ENCODE peak calls at places on chromosome 1, in four cellular contexts. Q, J, H and G are unnamed samples.

GRCh38 chr1:246066553-246066952 is 440.5 kb downstream of the SMYD3 start:
- DNase-seq in Q (no peak), J (no peak), H (no peak), G (no peak)

GRCh38 chr1:210373628-210373877 is 44.9 kb downstream of the HHAT start:
- DNase-seq in Q (no peak), J (no peak), H (no peak), G (no peak)

GRCh38 chr1:9549955-9550546 is 10.8 kb downstream of the SLC25A33 start:
- DNase-seq in Q (no peak), J (no peak), H (no peak), G (no peak)

GRCh38 chr1:38003261-38004250 is 1.8 kb downstream of the FHL3 start:
- DNase-seq in Q (no peak), J (no peak), H (no peak), G (no peak)

GRCh38 chr1:181095260-181095659 is 6.8 kb downstream of the IER5 start:
- DNase-seq in Q (no peak), J (no peak), H (no peak), G (no peak)

GRCh38 chr1:8217011-8217711 is 100.8 kb upstream of the SLC45A1 start:
- DNase-seq in Q (no peak), J (no peak), H (no peak), G (no peak)

GRCh38 chr1:229316166-229316565 is 26.7 kb downstream of the CCSAP start:
- DNase-seq in Q (no peak), J (no peak), H (no peak), G (no peak)

GRCh38 chr1:234775477-234776246 is 165.7 kb upstream of the IRF2BP2 start:
- DNase-seq in Q (no peak), J (no peak), H (no peak), G (no peak)

GRCh38 chr1:58874757-58875755 is 91.2 kb upstream of the JUN start:
- DNase-seq in Q (no peak), J (no peak), H (peak), G (no peak)

GRCh38 chr1:232728507-232729263 is 76.5 kb upstream of the MAP10 start:
- DNase-seq in Q (no peak), J (no peak), H (no peak), G (no peak)

GRCh38 chr1:242185728-242186127 is 186.8 kb upstream of the MAP1LC3C start:
- DNase-seq in Q (no peak), J (no peak), H (no peak), G (no peak)

GRCh38 chr1:15206418-15207030 is 40.5 kb upstream of the FHAD1 start:
- DNase-seq in Q (no peak), J (no peak), H (no peak), G (no peak)

GRCh38 chr1:160260436-160261382 is 1.6 kb downstream of the DCAF8 start:
- DNase-seq in Q (no peak), J (peak), H (no peak), G (peak)

GRCh38 chr1:22416555-22417454 is 34.8 kb upstream of the ZBTB40 start:
- DNase-seq in Q (peak), J (peak), H (peak), G (no peak)

GRCh38 chr1:154429841-154430611 is 24.9 kb downstream of the IL6R start:
- DNase-seq in Q (no peak), J (no peak), H (no peak), G (peak)

GRCh38 chr1:163877016-163877415 is 555.3 kb downstream of the NUF2 start:
- DNase-seq in Q (no peak), J (no peak), H (no peak), G (no peak)

GRCh38 chr1:111602974-111603373 is 16.6 kb upstream of the RAP1A start:
- DNase-seq in Q (no peak), J (no peak), H (no peak), G (no peak)

GRCh38 chr1:6612641-6613360 is 730 bp upstream of the PHF13 start:
- DNase-seq in Q (no peak), J (no peak), H (peak), G (no peak)

GRCh38 chr1:204523605-204524215 is 7.5 kb downstream of the MDM4 start:
- DNase-seq in Q (no peak), J (no peak), H (no peak), G (no peak)

GRCh38 chr1:54610048-54610447 is 13.3 kb downstream of the FAM151A start:
- DNase-seq in Q (no peak), J (no peak), H (no peak), G (no peak)

GRCh38 chr1:151314137-151314875 is 12.9 kb downstream of the PI4KB start:
- DNase-seq in Q (peak), J (no peak), H (peak), G (no peak)

GRCh38 chr1:21175670-21176581 is 771 bp downstream of the EIF4G3 start:
- DNase-seq in Q (peak), J (peak), H (peak), G (no peak)

GRCh38 chr1:18142471-18142870 is 34.9 kb downstream of the IGSF21 start:
- DNase-seq in Q (no peak), J (no peak), H (no peak), G (no peak)

GRCh38 chr1:167250482-167250881 is 29.8 kb downstream of the POU2F1 start:
- DNase-seq in Q (no peak), J (no peak), H (no peak), G (no peak)

GRCh38 chr1:241375906-241376305 is 18.9 kb upstream of the RGS7 start:
- DNase-seq in Q (no peak), J (no peak), H (no peak), G (no peak)

DNA sequence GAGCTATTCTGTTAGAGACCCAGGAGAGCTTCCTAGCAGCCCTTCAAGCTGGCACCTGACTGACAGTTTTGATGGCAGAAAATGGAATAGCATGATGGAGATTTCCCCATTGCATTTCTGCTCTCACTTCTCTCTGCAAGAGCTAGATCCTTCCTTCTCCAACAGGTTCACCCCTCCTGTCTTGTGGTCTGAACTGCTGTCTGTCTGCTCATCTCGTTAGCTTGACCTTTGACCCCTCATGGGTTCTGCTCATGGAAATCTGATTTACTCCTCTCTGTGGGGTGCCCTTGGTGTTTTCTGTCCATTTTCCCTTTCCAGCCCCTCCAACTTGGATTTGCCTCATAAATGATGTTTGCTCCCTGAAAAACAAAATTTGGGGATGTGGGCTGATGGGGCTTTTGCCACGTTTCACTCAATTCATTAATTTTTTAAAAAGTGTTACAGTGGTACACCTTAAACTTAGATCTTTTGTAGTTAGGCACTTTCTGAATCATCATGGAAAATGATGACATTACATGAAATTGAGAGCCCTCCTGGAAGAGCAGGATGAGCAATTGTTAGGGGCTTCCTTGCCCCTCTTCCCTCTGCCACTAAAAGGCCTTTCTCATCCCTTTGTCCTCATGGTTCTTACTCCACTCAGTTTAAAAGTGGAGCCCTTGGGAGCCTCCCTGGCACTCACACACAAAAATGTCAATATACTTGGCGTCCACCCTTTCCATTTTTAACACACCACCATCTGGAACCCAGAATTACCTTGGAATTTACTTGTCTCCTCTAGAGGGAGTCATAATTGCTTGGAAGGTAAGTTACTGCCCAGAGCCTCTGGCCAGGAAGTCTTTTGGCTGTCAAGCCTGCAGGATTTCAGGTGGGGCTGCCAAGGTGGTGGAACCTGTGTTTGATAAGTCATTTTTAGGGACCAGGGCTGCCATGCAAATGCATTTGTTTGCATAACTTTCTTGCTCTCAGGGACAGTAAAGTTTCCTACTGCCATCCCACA is 31.9 kb upstream of the IL19 start:
- DNase-seq in Q (peak), J (no peak), H (no peak), G (peak)
- TF ChIP-seq CTCF in Q (peak), J (peak), H (no peak), G (peak)

GRCh38 chr1:227465256-227465655 is 98.1 kb upstream of the ZNF678 start:
- DNase-seq in Q (no peak), J (no peak), H (no peak), G (no peak)
- TF ChIP-seq CTCF in Q (no peak), J (no peak), H (no peak), G (no peak)

DNA sequence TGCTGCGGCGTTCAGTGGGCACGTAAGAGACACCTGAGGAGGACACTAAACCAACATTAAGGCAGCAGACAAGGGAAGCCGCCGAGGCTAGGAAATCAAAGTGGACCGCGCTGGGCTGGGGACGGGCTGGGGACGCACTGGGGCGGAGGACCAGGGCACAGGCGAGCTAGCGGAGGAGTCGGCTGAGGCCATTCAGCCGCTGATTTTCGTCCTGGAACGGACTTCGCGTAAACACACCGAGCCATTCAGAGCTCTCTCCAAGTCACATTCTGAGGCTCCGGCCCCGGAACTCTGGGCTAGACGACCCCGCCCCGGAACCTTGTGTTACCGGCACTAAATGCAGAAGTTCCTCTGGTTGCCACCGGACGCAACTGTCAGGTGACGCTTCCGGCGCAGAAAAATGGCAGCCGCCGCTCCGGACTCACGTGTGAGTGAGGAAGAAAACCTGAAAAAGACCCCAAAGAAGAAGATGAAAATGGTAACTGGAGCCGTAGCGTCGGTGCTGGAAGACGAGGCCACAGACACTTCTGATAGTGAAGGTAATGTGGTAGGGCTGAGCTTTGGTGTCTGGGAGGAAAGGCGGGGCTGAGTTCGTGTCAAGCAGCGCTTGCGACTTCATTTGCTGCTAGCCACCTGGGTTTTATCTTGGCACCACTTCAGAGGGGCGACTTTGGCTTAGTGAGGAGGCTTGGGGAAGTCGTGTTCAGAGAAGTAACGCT is at the start of gene RRP15:
- DNase-seq in Q (peak), J (peak), H (peak), G (peak)
- TF ChIP-seq CTCF in Q (no peak), J (peak), H (no peak), G (no peak)

GRCh38 chr1:43621386-43621785 is 28.6 kb upstream of the KDM4A start:
- DNase-seq in Q (no peak), J (no peak), H (no peak), G (no peak)
- TF ChIP-seq CTCF in Q (no peak), J (no peak), H (no peak), G (no peak)

DNA sequence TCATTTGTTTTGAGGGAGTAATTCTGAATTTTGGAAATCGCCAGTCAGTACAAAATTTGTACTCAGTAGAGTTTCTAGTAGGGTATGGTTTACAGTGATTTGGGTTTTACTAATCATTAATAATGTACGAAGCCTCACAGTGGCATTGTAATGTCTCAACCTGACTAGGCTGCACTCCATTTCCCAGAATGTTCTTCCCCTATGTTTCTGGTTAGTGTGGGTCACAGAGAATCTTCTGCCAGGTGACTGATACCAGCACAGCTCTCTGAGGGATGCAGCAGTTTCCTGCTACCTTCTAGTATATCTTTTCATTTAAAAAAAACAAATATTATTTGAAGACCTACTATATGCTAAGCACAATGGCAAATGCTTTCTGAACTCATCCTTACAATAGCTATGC is 112.9 kb downstream of the PTPN14 start:
- DNase-seq in Q (no peak), J (no peak), H (no peak), G (no peak)
- TF ChIP-seq CTCF in Q (no peak), J (no peak), H (no peak), G (no peak)